ENCODE peak calls at places on chromosomes 5 and 9, in eight cellular contexts. I is GM23338, V is right lobe of liver, F is GM20000, O is nephron progenitor cell, U is endothelial cell, E is neural progenitor cell, Y is ascending aorta. X is an unnamed sample.

GRCh38 chr9:16085167-16085718 is 532.4 kb downstream of the CCDC171 start:
- DNase-seq in O (no peak), E (no peak), V (no peak), F (no peak), U (no peak), Y (peak; percentile 73), I (no peak), X (no peak)

GRCh38 chr9:71725590-71726338 is 42.5 kb downstream of the CEMIP2 start:
- DNase-seq in U (no peak), V (no peak), O (no peak), F (no peak), E (no peak), Y (no peak), I (no peak), X (no peak)

GRCh38 chr9:133065070-133065388 is 3.2 kb downstream of the CEL start:
- DNase-seq in O (no peak), U (no peak), V (no peak), F (no peak), E (no peak), Y (no peak), I (no peak), X (no peak)

GRCh38 chr5:122759310-122759709 is 15.6 kb upstream of the SNX2 start:
- DNase-seq in E (no peak), V (no peak), U (no peak), O (no peak), I (no peak), Y (no peak), F (no peak), X (no peak)

GRCh38 chr9:99024959-99025358 is 80.0 kb upstream of the TGFBR1 start:
- DNase-seq in F (no peak), E (no peak), O (no peak), V (no peak), Y (no peak), U (no peak), I (no peak), X (no peak)

GRCh38 chr5:78787763-78788162 is 139.2 kb upstream of the LHFPL2 start:
- DNase-seq in E (no peak), U (no peak), I (no peak), V (no peak), Y (no peak), F (no peak), O (no peak), X (no peak)

GRCh38 chr5:159547466-159548195 is 217.3 kb upstream of the IL12B start:
- DNase-seq in V (no peak), I (no peak), E (no peak), O (no peak), U (no peak), Y (no peak), F (no peak), X (no peak)

GRCh38 chr9:133460405-133461175 is 812 bp downstream of the CACFD1 start:
- DNase-seq in U (peak; percentile 58), I (peak; percentile 79), Y (peak; percentile 81), E (peak; percentile 74), O (no peak), F (peak; percentile 78), V (peak; percentile 90), X (no peak)

GRCh38 chr5:54090495-54091084 is 219.8 kb downstream of the ARL15 start:
- DNase-seq in F (no peak), V (no peak), O (no peak), E (no peak), I (peak; percentile 27), Y (no peak), U (no peak), X (no peak)

GRCh38 chr9:36818242-36818938 is 215.7 kb downstream of the PAX5 start:
- DNase-seq in E (peak; percentile 21), Y (no peak), F (no peak), O (no peak), I (peak; percentile 48), U (no peak), V (no peak), X (no peak)

GRCh38 chr9:130872912-130873503 is 23.6 kb downstream of the QRFP start:
- DNase-seq in E (no peak), U (no peak), V (peak; percentile 83), O (no peak), Y (peak; percentile 84), F (no peak), I (no peak), X (no peak)

GRCh38 chr5:60649288-60649917 is 50.6 kb downstream of the DEPDC1B start:
- DNase-seq in U (no peak), V (no peak), Y (no peak), F (peak; percentile 53), I (peak; percentile 51), E (no peak), O (no peak), X (no peak)

GRCh38 chr5:1881731-1882336 is 891 bp downstream of the IRX4 start:
- DNase-seq in I (peak; percentile 59), E (peak; percentile 52), V (no peak), Y (no peak), O (peak; percentile 27), F (no peak), U (no peak), X (no peak)

GRCh38 chr5:134647750-134648424 is 698 bp upstream of the SEC24A start:
- DNase-seq in I (peak; percentile 46), E (no peak), Y (no peak), F (peak; percentile 76), V (no peak), U (no peak), O (no peak), X (no peak)

GRCh38 chr5:141250576-141250975 is 5.4 kb downstream of the PCDHB15 start:
- DNase-seq in I (peak; percentile 48), V (no peak), E (peak; percentile 21), F (no peak), Y (no peak), U (no peak), O (no peak), X (no peak)

GRCh38 chr5:142976861-142977260 is 206.7 kb downstream of the ARHGAP26 start:
- DNase-seq in F (no peak), U (no peak), I (no peak), O (no peak), E (no peak), Y (no peak), V (no peak), X (peak; percentile 24)

GRCh38 chr9:33249087-33249657 is 9.2 kb downstream of the SPINK4 start:
- DNase-seq in E (no peak), Y (peak; percentile 13), V (no peak), O (no peak), U (no peak), I (no peak), F (peak; percentile 22), X (no peak)

GRCh38 chr5:20636686-20637085 is 648.7 kb upstream of the CDH18 start:
- DNase-seq in F (no peak), I (no peak), O (no peak), Y (no peak), V (no peak), E (no peak), U (no peak), X (no peak)

GRCh38 chr9:76333964-76334363 is 60.3 kb downstream of the RFK start:
- DNase-seq in V (no peak), U (no peak), F (no peak), E (no peak), O (no peak), Y (no peak), I (no peak), X (no peak)
- TF ChIP-seq CTCF in V (no peak), U (no peak), F (no peak), E (no peak), O (no peak), Y (no peak), I (no peak), X (no peak)

DNA sequence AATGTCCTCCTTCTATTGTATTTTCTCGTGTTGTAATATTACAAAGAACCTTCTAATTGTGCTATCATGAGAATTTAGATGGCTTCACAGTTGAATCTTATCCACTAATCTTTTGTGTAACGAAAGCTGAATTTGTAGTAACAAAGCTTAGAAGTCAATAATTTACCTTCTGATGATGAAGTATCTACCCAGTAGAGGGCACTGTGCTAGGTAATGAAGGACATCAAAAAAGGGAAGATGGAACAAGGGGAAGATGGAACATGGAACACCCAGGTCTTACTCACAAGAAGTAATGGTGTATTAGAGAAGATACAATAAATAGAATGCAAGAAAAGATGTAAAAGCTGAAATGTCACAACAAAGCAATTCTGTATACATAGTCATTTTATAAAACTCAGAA is 131.0 kb upstream of the CCNG1 start:
- DNase-seq in U (no peak), O (no peak), E (peak; percentile 25), Y (no peak), I (peak; percentile 62), F (no peak), V (no peak), X (no peak)
- TF ChIP-seq CTCF in U (peak; percentile 50), O (peak; percentile 29), E (peak; percentile 68), Y (no peak), I (peak; percentile 69), F (peak; percentile 18), V (peak; percentile 50), X (no peak)

GRCh38 chr5:14685757-14686156 is 21.2 kb downstream of the OTULIN start:
- DNase-seq in F (peak; percentile 55), V (no peak), U (peak; percentile 20), I (peak; percentile 72), Y (no peak), O (peak; percentile 23), E (peak; percentile 63), X (no peak)

GRCh38 chr5:14686517-14686916 is 22.0 kb downstream of the OTULIN start:
- DNase-seq in Y (no peak), V (no peak), E (no peak), U (no peak), F (no peak), O (no peak), I (no peak), X (no peak)

GRCh38 chr5:14684757-14685156 is 20.2 kb downstream of the OTULIN start:
- DNase-seq in Y (no peak), O (no peak), I (no peak), U (no peak), F (no peak), E (no peak), V (peak; percentile 69), X (no peak)

GRCh38 chr5:14683906-14684455 is 19.5 kb downstream of the OTULIN start:
- DNase-seq in E (no peak), Y (no peak), U (no peak), V (no peak), O (no peak), F (no peak), I (no peak), X (no peak)

DNA sequence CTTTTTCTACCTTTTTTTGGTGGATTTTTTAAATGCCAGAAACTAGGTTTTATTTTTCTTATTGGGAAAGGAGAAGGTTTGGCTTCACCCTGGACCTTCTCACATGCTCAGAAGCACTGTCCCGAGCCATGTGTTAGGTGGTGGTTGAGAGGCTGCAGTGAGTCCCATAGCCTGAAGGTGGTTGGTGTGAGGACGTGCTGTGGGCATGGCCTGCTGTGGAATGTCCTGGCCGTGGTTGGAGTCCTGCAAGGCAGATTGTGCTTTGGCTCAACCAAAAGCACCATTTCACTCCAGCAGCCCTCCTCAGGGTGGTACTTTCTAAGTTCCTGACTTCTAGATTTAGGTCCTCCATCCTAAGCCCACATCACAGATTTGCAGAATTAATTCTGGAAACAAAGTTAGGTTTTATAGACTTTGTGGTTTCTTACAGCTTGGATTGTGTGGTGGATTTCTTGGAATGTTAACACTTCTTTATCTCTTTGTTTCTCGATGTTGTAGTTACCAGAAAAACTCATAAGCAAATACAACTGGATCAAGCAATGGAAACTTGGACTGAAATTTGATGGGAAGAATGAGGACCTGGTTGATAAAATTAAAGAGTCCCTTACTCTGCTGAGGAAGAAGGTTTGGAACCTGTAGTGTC is 22.6 kb downstream of the OTULIN start:
- DNase-seq in Y (no peak), E (no peak), I (no peak), U (no peak), V (no peak), O (no peak), F (no peak), X (no peak)
- TF ChIP-seq CTCF in Y (peak; percentile 34), E (no peak), I (no peak), U (no peak), V (no peak), O (no peak), F (no peak), X (no peak)

GRCh38 chr5:76040806-76041205 is 42.4 kb upstream of the SV2C start:
- DNase-seq in O (no peak), F (no peak), Y (no peak), I (no peak), E (no peak), U (no peak), V (no peak), X (no peak)
- TF ChIP-seq CTCF in O (no peak), F (no peak), Y (no peak), I (no peak), E (no peak), U (no peak), V (no peak), X (no peak)